ENCODE peak calls at places on chromosomes 11 and 22, in seven cellular contexts. Z is stimulated activated CD4-positive, alpha-beta T cell treated with anti-CD3 and anti-CD28 coated beads, Interleukin-4, amount 100 ng/mL, for 24 hours; E is stimulated activated naive B cell treated with anti-CD40 and anti-IgM and Interleukin-4, amounts not matched to agents 10 μg/mL and 1 μg/mL and 100 μg/mL, for 72 hours; D is neuronal stem cell; G is T47D; X is T-cell; K is NCI-H1048. P is an unnamed sample.

GRCh38 chr11:94131363-94132115 is 2.9 kb downstream of the PANX1 start:
- DNase-seq in Z (no peak), E (no peak), D (no peak), G (no peak), X (no peak), K (no peak), P (no peak)

GRCh38 chr11:24386551-24387404 is 110.1 kb upstream of the LUZP2 start:
- DNase-seq in Z (no peak), E (no peak), D (no peak), G (peak), X (no peak), K (peak), P (peak)

GRCh38 chr11:76626266-76626665 is 44.3 kb downstream of the LRRC32 start:
- DNase-seq in Z (no peak), E (no peak), D (no peak), G (no peak), X (no peak), K (no peak), P (no peak)

GRCh38 chr11:14248577-14248976 is 110.4 kb downstream of the RRAS2 start:
- DNase-seq in Z (no peak), E (no peak), D (peak), G (no peak), X (no peak), K (no peak), P (peak)

GRCh38 chr22:31343235-31344191 is 2.6 kb downstream of the PATZ1 start:
- DNase-seq in Z (peak), E (no peak), D (peak), G (peak), X (no peak), K (peak), P (peak)

GRCh38 chr11:74473382-74474201 is 6.2 kb upstream of the KCNE3 start:
- DNase-seq in Z (no peak), E (no peak), D (no peak), G (no peak), X (no peak), K (no peak), P (no peak)

GRCh38 chr11:73342633-73343032 is 33.6 kb upstream of the RELT start:
- DNase-seq in Z (no peak), E (no peak), D (no peak), G (no peak), X (no peak), K (no peak), P (no peak)

GRCh38 chr11:47213985-47214564 is 699 bp upstream of the DDB2 start:
- DNase-seq in Z (peak), E (peak), D (peak), G (peak), X (peak), K (peak), P (no peak)

GRCh38 chr11:119933164-119933563 is 204.2 kb upstream of the NECTIN1 start:
- DNase-seq in Z (no peak), E (no peak), D (no peak), G (no peak), X (no peak), K (no peak), P (no peak)

GRCh38 chr22:40531951-40532900 is 104.3 kb downstream of the MRTFA start:
- DNase-seq in Z (no peak), E (no peak), D (no peak), G (no peak), X (no peak), K (no peak), P (no peak)

GRCh38 chr22:29580200-29580810 is 608 bp downstream of the NIPSNAP1 start:
- DNase-seq in Z (no peak), E (no peak), D (no peak), G (no peak), X (no peak), K (no peak), P (peak)

GRCh38 chr22:38938221-38938620 is 19.2 kb upstream of the APOBEC3A start:
- DNase-seq in Z (no peak), E (no peak), D (no peak), G (no peak), X (no peak), K (no peak), P (no peak)

GRCh38 chr11:29962243-29962642 is 54.6 kb downstream of the KCNA4 start:
- DNase-seq in Z (no peak), E (no peak), D (no peak), G (no peak), X (no peak), K (no peak), P (no peak)

P was measured in retina.